ENCODE peak calls at places on chromosomes 6 and 20, in four cellular contexts. One of them, this sample, is unnamed.

GRCh38 chr20:57389695-57390603 is 1.2 kb upstream of the RBM38 start:
- DNase-seq in K562: peak
- DNase-seq in HepG2: no peak
- DNase-seq in GM12878: no peak
- DNase-seq in this sample: no peak

GRCh38 chr6:170099387-170099786 is 191.5 kb downstream of the DLL1 start:
- DNase-seq in GM12878: no peak
- DNase-seq in HepG2: no peak
- DNase-seq in K562: no peak
- DNase-seq in this sample: no peak

GRCh38 chr20:22762576-22763256 is 178.3 kb upstream of the FOXA2 start:
- DNase-seq in K562: no peak
- DNase-seq in GM12878: no peak
- DNase-seq in HepG2: no peak
- DNase-seq in this sample: no peak

GRCh38 chr20:854601-855000 is 21.1 kb downstream of the FAM110A start:
- DNase-seq in HepG2: no peak
- DNase-seq in K562: no peak
- DNase-seq in GM12878: no peak
- DNase-seq in this sample: no peak

GRCh38 chr6:64083261-64083660 is 447.7 kb downstream of the PHF3 start:
- DNase-seq in GM12878: no peak
- DNase-seq in HepG2: no peak
- DNase-seq in K562: no peak
- DNase-seq in this sample: no peak

GRCh38 chr20:1255675-1256074 is 10.4 kb upstream of the SNPH start:
- DNase-seq in K562: peak
- DNase-seq in GM12878: no peak
- DNase-seq in HepG2: no peak
- DNase-seq in this sample: no peak

GRCh38 chr6:53161481-53162009 is 12.9 kb upstream of the GCM1 start:
- DNase-seq in GM12878: no peak
- DNase-seq in K562: no peak
- DNase-seq in HepG2: no peak
- DNase-seq in this sample: no peak

GRCh38 chr6:20808439-20808838 is 274.2 kb downstream of the CDKAL1 start:
- DNase-seq in K562: no peak
- DNase-seq in HepG2: no peak
- DNase-seq in GM12878: no peak
- DNase-seq in this sample: no peak

GRCh38 chr20:44597930-44598329 is 15.6 kb downstream of the PKIG start:
- DNase-seq in HepG2: no peak
- DNase-seq in K562: no peak
- DNase-seq in GM12878: no peak
- DNase-seq in this sample: no peak

GRCh38 chr6:162029873-162030576 is 697.5 kb downstream of the PRKN start:
- DNase-seq in GM12878: no peak
- DNase-seq in K562: no peak
- DNase-seq in HepG2: no peak
- DNase-seq in this sample: no peak

GRCh38 chr6:162026843-162027242 is 700.7 kb downstream of the PRKN start:
- DNase-seq in GM12878: no peak
- DNase-seq in K562: no peak
- DNase-seq in HepG2: no peak
- DNase-seq in this sample: no peak

DNA sequence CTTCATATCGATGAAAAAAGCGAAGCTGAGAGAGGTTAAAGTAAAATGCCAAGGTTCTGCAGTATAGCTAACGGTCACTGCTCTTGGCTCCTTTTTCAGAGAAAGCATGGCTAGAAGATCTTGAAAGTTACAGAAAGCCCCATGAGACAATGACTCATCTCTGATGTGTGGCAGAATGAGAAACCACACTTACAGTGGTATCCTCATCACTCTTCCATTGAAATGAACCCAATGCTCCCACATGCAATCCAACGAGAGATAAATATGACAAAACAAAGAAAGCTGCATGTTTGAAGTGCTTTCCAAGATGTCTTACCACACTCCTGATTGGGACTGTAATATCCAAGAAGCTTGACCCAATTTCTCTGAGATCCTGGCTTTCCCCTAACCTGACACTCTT is 694.9 kb downstream of the PRKN start:
- DNase-seq in K562: no peak
- DNase-seq in HepG2: no peak
- DNase-seq in GM12878: no peak
- DNase-seq in this sample: no peak
- TF ChIP-seq TARDBP in K562: no peak
- TF ChIP-seq TARDBP in HepG2: no peak
- TF ChIP-seq TARDBP in GM12878: no peak
- TF ChIP-seq TARDBP in this sample: no peak

GRCh38 chr20:63878855-63879254 is 13.8 kb downstream of the TPD52L2 start:
- DNase-seq in K562: no peak
- DNase-seq in HepG2: no peak
- DNase-seq in GM12878: no peak
- DNase-seq in this sample: no peak

GRCh38 chr20:63873477-63873971 is 8.5 kb downstream of the TPD52L2 start:
- DNase-seq in HepG2: no peak
- DNase-seq in GM12878: no peak
- DNase-seq in K562: no peak
- DNase-seq in this sample: no peak

GRCh38 chr20:63876489-63877036 is 11.5 kb downstream of the TPD52L2 start:
- DNase-seq in K562: no peak
- DNase-seq in HepG2: no peak
- DNase-seq in GM12878: no peak
- DNase-seq in this sample: no peak

GRCh38 chr20:63877755-63878470 is 12.8 kb downstream of the TPD52L2 start:
- DNase-seq in K562: no peak
- DNase-seq in HepG2: no peak
- DNase-seq in GM12878: no peak
- DNase-seq in this sample: no peak

DNA sequence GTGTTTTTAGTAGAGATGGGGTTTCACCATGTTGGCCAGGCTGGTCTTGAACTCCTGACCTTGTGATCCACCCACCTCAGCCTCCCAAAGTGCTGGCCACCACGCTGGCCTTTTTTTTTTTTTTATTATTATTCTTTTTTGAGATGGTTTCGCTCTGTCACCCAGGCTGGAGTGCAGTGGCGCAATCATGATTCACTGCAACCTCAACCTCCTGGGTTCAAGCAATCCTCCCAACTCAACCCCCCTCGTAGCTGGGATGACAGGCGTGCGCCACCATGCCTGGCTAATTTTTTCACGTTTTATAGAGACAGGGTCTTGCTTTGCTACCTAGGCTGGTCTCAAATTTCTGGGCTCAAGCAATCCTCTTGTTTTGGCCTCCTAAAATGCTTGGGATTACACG is 9.2 kb downstream of the TPD52L2 start:
- DNase-seq in K562: no peak
- DNase-seq in HepG2: no peak
- DNase-seq in GM12878: no peak
- DNase-seq in this sample: no peak
- TF ChIP-seq TARDBP in K562: no peak
- TF ChIP-seq TARDBP in HepG2: no peak
- TF ChIP-seq TARDBP in GM12878: no peak
- TF ChIP-seq TARDBP in this sample: no peak

GRCh38 chr6:5787054-5787720 is 219.5 kb downstream of the NRN1 start:
- DNase-seq in HepG2: no peak
- DNase-seq in K562: no peak
- DNase-seq in GM12878: no peak
- DNase-seq in this sample: no peak
- TF ChIP-seq TARDBP in HepG2: no peak
- TF ChIP-seq TARDBP in K562: no peak
- TF ChIP-seq TARDBP in GM12878: no peak
- TF ChIP-seq TARDBP in this sample: no peak

DNA sequence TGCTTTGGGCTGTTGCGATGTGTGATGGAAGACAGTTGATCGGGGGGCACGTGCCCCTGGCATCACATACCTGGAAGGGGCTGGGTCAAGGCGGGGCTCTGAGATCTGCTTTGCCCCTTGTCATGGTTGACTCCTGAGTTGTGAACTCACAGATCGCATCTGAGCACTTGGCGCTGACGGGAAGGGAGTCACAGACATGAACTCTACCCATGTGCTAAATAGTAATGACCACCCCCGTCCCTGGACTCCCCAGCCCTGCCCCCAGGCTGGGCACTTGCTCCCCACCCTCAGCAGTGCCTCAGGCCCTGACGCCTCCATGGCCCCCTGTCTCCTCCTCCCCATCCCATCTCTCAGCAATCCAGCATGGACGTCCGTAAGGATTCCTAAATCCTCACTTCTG is 107.0 kb downstream of the SYNDIG1 start:
- DNase-seq in GM12878: no peak
- DNase-seq in K562: no peak
- DNase-seq in HepG2: no peak
- DNase-seq in this sample: no peak
- TF ChIP-seq TARDBP in GM12878: no peak
- TF ChIP-seq TARDBP in K562: no peak
- TF ChIP-seq TARDBP in HepG2: no peak
- TF ChIP-seq TARDBP in this sample: no peak

GRCh38 chr6:150152891-150153876 is 10.3 kb downstream of the PPP1R14C start:
- DNase-seq in K562: no peak
- DNase-seq in GM12878: no peak
- DNase-seq in HepG2: no peak
- DNase-seq in this sample: no peak
- TF ChIP-seq TARDBP in K562: no peak
- TF ChIP-seq TARDBP in GM12878: no peak
- TF ChIP-seq TARDBP in HepG2: no peak
- TF ChIP-seq TARDBP in this sample: no peak

GRCh38 chr20:47066484-47067270 is 172.0 kb downstream of the EYA2 start:
- DNase-seq in HepG2: no peak
- DNase-seq in GM12878: no peak
- DNase-seq in K562: no peak
- DNase-seq in this sample: no peak

GRCh38 chr20:47071646-47072185 is 177.1 kb downstream of the EYA2 start:
- DNase-seq in K562: no peak
- DNase-seq in GM12878: no peak
- DNase-seq in HepG2: no peak
- DNase-seq in this sample: no peak

GRCh38 chr20:47073766-47074475 is 179.3 kb downstream of the EYA2 start:
- DNase-seq in K562: no peak
- DNase-seq in GM12878: no peak
- DNase-seq in HepG2: no peak
- DNase-seq in this sample: no peak

GRCh38 chr20:47067776-47068175 is 173.1 kb downstream of the EYA2 start:
- DNase-seq in HepG2: no peak
- DNase-seq in GM12878: no peak
- DNase-seq in K562: no peak
- DNase-seq in this sample: no peak

DNA sequence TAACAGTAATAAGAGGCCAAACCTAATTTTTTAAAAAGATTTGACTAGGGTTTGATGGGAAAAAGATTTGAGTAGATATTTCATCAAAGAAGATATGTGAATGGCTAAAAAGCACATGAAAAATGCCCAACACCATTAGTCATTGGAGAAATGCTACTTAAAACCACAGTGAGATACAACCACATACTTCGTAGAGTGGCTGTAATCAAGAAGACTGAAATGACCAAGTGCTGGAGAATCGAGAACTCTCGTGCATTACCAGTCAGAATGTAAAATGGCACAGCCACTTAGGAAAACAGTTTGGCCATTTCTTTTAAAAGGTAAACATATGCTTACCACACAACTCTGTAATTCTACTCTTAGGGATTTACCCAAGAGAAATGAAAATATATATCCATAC is 175.5 kb downstream of the EYA2 start:
- DNase-seq in HepG2: no peak
- DNase-seq in K562: no peak
- DNase-seq in GM12878: no peak
- DNase-seq in this sample: no peak
- TF ChIP-seq TARDBP in HepG2: no peak
- TF ChIP-seq TARDBP in K562: no peak
- TF ChIP-seq TARDBP in GM12878: no peak
- TF ChIP-seq TARDBP in this sample: no peak

GRCh38 chr20:53161073-53161472 is 188.9 kb downstream of the TSHZ2 start:
- DNase-seq in K562: no peak
- DNase-seq in HepG2: no peak
- DNase-seq in GM12878: no peak
- DNase-seq in this sample: no peak

GRCh38 chr20:53164072-53164471 is 191.9 kb downstream of the TSHZ2 start:
- DNase-seq in GM12878: no peak
- DNase-seq in K562: no peak
- DNase-seq in HepG2: no peak
- DNase-seq in this sample: no peak

GRCh38 chr20:53161473-53161872 is 189.3 kb downstream of the TSHZ2 start:
- DNase-seq in HepG2: no peak
- DNase-seq in K562: no peak
- DNase-seq in GM12878: no peak
- DNase-seq in this sample: no peak

GRCh38 chr20:53163486-53163885 is 191.3 kb downstream of the TSHZ2 start:
- DNase-seq in HepG2: no peak
- DNase-seq in GM12878: no peak
- DNase-seq in K562: peak
- DNase-seq in this sample: no peak

DNA sequence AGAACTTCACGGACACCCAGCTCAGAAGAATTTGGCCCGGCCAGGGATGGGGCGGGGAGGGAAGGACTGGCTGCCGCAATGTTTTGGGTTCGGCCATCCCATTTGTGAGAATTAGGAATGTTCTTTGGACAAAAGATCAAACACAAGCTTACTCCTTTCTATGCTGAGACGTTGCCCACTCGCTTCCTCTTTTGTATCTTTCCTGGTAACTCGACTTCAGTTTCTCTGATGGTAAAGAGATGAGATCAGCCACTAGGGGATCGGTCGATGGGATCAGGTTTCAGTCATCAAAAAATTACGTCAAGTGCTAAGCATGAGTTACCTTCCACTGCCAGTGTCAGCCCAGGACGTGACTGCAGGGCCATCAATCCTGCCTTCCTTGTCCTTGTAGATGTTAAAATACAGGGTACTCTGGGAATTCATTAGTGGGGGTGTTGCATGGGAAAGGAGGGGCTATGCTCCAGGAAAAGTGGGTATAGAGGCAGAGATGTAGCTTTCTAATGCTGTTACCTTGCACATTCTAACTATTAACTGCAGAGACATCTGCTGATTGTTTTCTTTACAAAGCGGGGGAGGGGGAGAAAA is 190.2 kb downstream of the TSHZ2 start:
- DNase-seq in K562: peak
- DNase-seq in HepG2: no peak
- DNase-seq in GM12878: no peak
- DNase-seq in this sample: peak
- TF ChIP-seq TARDBP in K562: no peak
- TF ChIP-seq TARDBP in HepG2: no peak
- TF ChIP-seq TARDBP in GM12878: no peak
- TF ChIP-seq TARDBP in this sample: no peak